ENCODE peak calls at places on chromosomes 7 and 10, in five cellular contexts. One of them, this sample, is unnamed.

GRCh38 chr7:30731619-30732018 is 20.3 kb upstream of the INMT start:
- DNase-seq in mucosa of descending colon: no peak
- DNase-seq in prostate gland: no peak
- DNase-seq in PC-3: no peak
- DNase-seq in aorta: no peak
- DNase-seq in this sample: no peak

GRCh38 chr7:131068604-131069021 is 259.1 kb upstream of the MKLN1 start:
- DNase-seq in mucosa of descending colon: no peak
- DNase-seq in prostate gland: no peak
- DNase-seq in PC-3: peak
- DNase-seq in aorta: no peak
- DNase-seq in this sample: no peak

GRCh38 chr7:81402227-81402626 is 367.6 kb downstream of the HGF start:
- DNase-seq in mucosa of descending colon: no peak
- DNase-seq in prostate gland: no peak
- DNase-seq in PC-3: no peak
- DNase-seq in aorta: no peak
- DNase-seq in this sample: no peak

GRCh38 chr10:62175256-62175655 is 93.4 kb downstream of the RTKN2 start:
- DNase-seq in mucosa of descending colon: no peak
- DNase-seq in prostate gland: no peak
- DNase-seq in PC-3: no peak
- DNase-seq in aorta: no peak
- DNase-seq in this sample: no peak

GRCh38 chr10:47166405-47166777 is 133.6 kb upstream of the GDF10 start:
- DNase-seq in mucosa of descending colon: no peak
- DNase-seq in prostate gland: no peak
- DNase-seq in PC-3: no peak
- DNase-seq in aorta: no peak
- DNase-seq in this sample: no peak

GRCh38 chr10:114879541-114880158 is 58.1 kb downstream of the FHIP2A start:
- DNase-seq in mucosa of descending colon: no peak
- DNase-seq in prostate gland: no peak
- DNase-seq in PC-3: peak
- DNase-seq in aorta: peak
- DNase-seq in this sample: peak

GRCh38 chr7:143396625-143397556 is 11.8 kb downstream of the EPHA1 start:
- DNase-seq in mucosa of descending colon: no peak
- DNase-seq in prostate gland: no peak
- DNase-seq in PC-3: no peak
- DNase-seq in aorta: no peak
- DNase-seq in this sample: no peak

GRCh38 chr10:34492081-34492480 is 323.0 kb downstream of the PARD3 start:
- DNase-seq in mucosa of descending colon: no peak
- DNase-seq in prostate gland: no peak
- DNase-seq in PC-3: peak
- DNase-seq in aorta: no peak
- DNase-seq in this sample: no peak

GRCh38 chr10:32955299-32955772 is 2.7 kb downstream of the ITGB1 start:
- DNase-seq in mucosa of descending colon: no peak
- DNase-seq in prostate gland: no peak
- DNase-seq in PC-3: peak
- DNase-seq in aorta: no peak
- DNase-seq in this sample: no peak

GRCh38 chr7:36994456-36995112 is 270.3 kb upstream of the AOAH start:
- DNase-seq in mucosa of descending colon: no peak
- DNase-seq in prostate gland: no peak
- DNase-seq in PC-3: no peak
- DNase-seq in aorta: no peak
- DNase-seq in this sample: no peak

GRCh38 chr10:104309980-104310978 is 28.0 kb downstream of the ITPRIP start:
- DNase-seq in mucosa of descending colon: no peak
- DNase-seq in prostate gland: peak
- DNase-seq in PC-3: peak
- DNase-seq in aorta: peak
- DNase-seq in this sample: no peak

GRCh38 chr7:118288098-118288497 is 63.6 kb downstream of the ANKRD7 start:
- DNase-seq in mucosa of descending colon: no peak
- DNase-seq in prostate gland: no peak
- DNase-seq in PC-3: no peak
- DNase-seq in aorta: no peak
- DNase-seq in this sample: peak

GRCh38 chr10:60414111-60414510 is 24.4 kb upstream of the ANK3 start:
- DNase-seq in mucosa of descending colon: no peak
- DNase-seq in prostate gland: no peak
- DNase-seq in PC-3: peak
- DNase-seq in aorta: no peak
- DNase-seq in this sample: no peak

GRCh38 chr7:128005759-128006159 is 25.5 kb downstream of the LRRC4 start:
- DNase-seq in mucosa of descending colon: no peak
- DNase-seq in prostate gland: no peak
- DNase-seq in PC-3: no peak
- DNase-seq in aorta: no peak
- DNase-seq in this sample: no peak

GRCh38 chr7:120170849-120171248 is 102.1 kb upstream of the KCND2 start:
- DNase-seq in mucosa of descending colon: no peak
- DNase-seq in prostate gland: no peak
- DNase-seq in PC-3: peak
- DNase-seq in aorta: no peak
- DNase-seq in this sample: no peak

GRCh38 chr7:99244942-99245341 is 27.7 kb upstream of the MYH16 start:
- DNase-seq in mucosa of descending colon: no peak
- DNase-seq in prostate gland: no peak
- DNase-seq in PC-3: peak
- DNase-seq in aorta: no peak
- DNase-seq in this sample: no peak

GRCh38 chr10:96334888-96335526 is 23.8 kb downstream of the OPALIN start:
- DNase-seq in mucosa of descending colon: no peak
- DNase-seq in prostate gland: peak
- DNase-seq in PC-3: peak
- DNase-seq in aorta: no peak
- DNase-seq in this sample: no peak

GRCh38 chr10:30705086-30705624 is 75.6 kb upstream of the LYZL2 start:
- DNase-seq in mucosa of descending colon: no peak
- DNase-seq in prostate gland: no peak
- DNase-seq in PC-3: no peak
- DNase-seq in aorta: no peak
- DNase-seq in this sample: peak

GRCh38 chr7:138001529-138002095 is at the start of gene CREB3L2:
- DNase-seq in mucosa of descending colon: peak
- DNase-seq in prostate gland: peak
- DNase-seq in PC-3: peak
- DNase-seq in aorta: peak
- DNase-seq in this sample: no peak

GRCh38 chr7:144941127-144941526 is 105.3 kb upstream of the TPK1 start:
- DNase-seq in mucosa of descending colon: no peak
- DNase-seq in prostate gland: no peak
- DNase-seq in PC-3: no peak
- DNase-seq in aorta: no peak
- DNase-seq in this sample: no peak

GRCh38 chr7:66768865-66769832 is 28.6 kb downstream of the RABGEF1 start:
- DNase-seq in mucosa of descending colon: no peak
- DNase-seq in prostate gland: no peak
- DNase-seq in PC-3: no peak
- DNase-seq in aorta: no peak
- DNase-seq in this sample: no peak

GRCh38 chr10:79239930-79240713 is 107.1 kb upstream of the PPIF start:
- DNase-seq in mucosa of descending colon: no peak
- DNase-seq in prostate gland: no peak
- DNase-seq in PC-3: no peak
- DNase-seq in aorta: no peak
- DNase-seq in this sample: no peak

GRCh38 chr7:30921540-30921930 is 9.9 kb downstream of the AQP1 start:
- DNase-seq in mucosa of descending colon: peak
- DNase-seq in prostate gland: no peak
- DNase-seq in PC-3: no peak
- DNase-seq in aorta: no peak
- DNase-seq in this sample: no peak

GRCh38 chr7:123675092-123675473 is 19.4 kb downstream of the LMOD2 start:
- DNase-seq in mucosa of descending colon: no peak
- DNase-seq in prostate gland: no peak
- DNase-seq in PC-3: no peak
- DNase-seq in aorta: no peak
- DNase-seq in this sample: no peak

GRCh38 chr7:54747234-54747633 is 11.8 kb downstream of the SEC61G start:
- DNase-seq in mucosa of descending colon: no peak
- DNase-seq in prostate gland: no peak
- DNase-seq in PC-3: no peak
- DNase-seq in aorta: no peak
- DNase-seq in this sample: no peak

GRCh38 chr10:69958232-69958902 is 94.3 kb upstream of the MACROH2A2 start:
- DNase-seq in mucosa of descending colon: no peak
- DNase-seq in prostate gland: no peak
- DNase-seq in PC-3: peak
- DNase-seq in aorta: no peak
- DNase-seq in this sample: peak

GRCh38 chr10:80197972-80198591 is 7.3 kb downstream of the ANXA11 start:
- DNase-seq in mucosa of descending colon: peak
- DNase-seq in prostate gland: no peak
- DNase-seq in PC-3: no peak
- DNase-seq in aorta: peak
- DNase-seq in this sample: peak

GRCh38 chr7:46032936-46033335 is 111.9 kb upstream of the IGFBP3 start:
- DNase-seq in mucosa of descending colon: no peak
- DNase-seq in prostate gland: no peak
- DNase-seq in PC-3: peak
- DNase-seq in aorta: no peak
- DNase-seq in this sample: no peak

GRCh38 chr10:124604214-124605000 is 139.8 kb downstream of the FAM53B start:
- DNase-seq in mucosa of descending colon: peak
- DNase-seq in prostate gland: no peak
- DNase-seq in PC-3: no peak
- DNase-seq in aorta: no peak
- DNase-seq in this sample: no peak

DNA sequence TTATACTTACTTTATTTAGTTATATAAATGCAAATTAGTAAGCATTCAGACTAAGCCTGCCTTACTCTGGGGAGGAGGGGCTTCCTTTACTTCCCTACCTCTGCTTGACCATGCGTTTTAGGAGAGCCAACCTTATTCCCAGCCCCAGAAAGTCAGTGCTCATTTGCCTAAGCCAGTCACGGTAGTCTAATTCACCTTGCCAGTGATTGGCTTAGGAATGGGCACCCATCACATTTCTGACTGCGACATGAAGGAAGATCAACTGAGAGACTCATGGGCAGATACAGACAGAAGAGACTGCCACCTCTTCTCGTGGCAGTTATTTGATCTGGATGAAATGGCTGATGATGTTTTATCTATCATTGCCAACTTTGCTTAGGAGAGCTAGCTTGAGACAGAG is 29.5 kb downstream of the RPA3 start:
- DNase-seq in mucosa of descending colon: no peak
- DNase-seq in prostate gland: no peak
- DNase-seq in PC-3: no peak
- DNase-seq in aorta: no peak
- DNase-seq in this sample: no peak
- H3K4me3 ChIP-seq in mucosa of descending colon: no peak
- H3K4me3 ChIP-seq in prostate gland: no peak
- H3K4me3 ChIP-seq in PC-3: no peak
- H3K4me3 ChIP-seq in aorta: no peak
- H3K4me3 ChIP-seq in this sample: no peak

GRCh38 chr7:7971308-7972040 is 2.9 kb downstream of the GLCCI1 start:
- DNase-seq in mucosa of descending colon: no peak
- DNase-seq in prostate gland: no peak
- DNase-seq in PC-3: no peak
- DNase-seq in aorta: no peak
- DNase-seq in this sample: no peak
- H3K4me3 ChIP-seq in mucosa of descending colon: no peak
- H3K4me3 ChIP-seq in prostate gland: no peak
- H3K4me3 ChIP-seq in PC-3: peak
- H3K4me3 ChIP-seq in aorta: peak
- H3K4me3 ChIP-seq in this sample: no peak

GRCh38 chr7:133563196-133563707 is 310.4 kb downstream of the EXOC4 start:
- DNase-seq in mucosa of descending colon: no peak
- DNase-seq in prostate gland: no peak
- DNase-seq in PC-3: no peak
- DNase-seq in aorta: no peak
- DNase-seq in this sample: no peak
- H3K4me3 ChIP-seq in mucosa of descending colon: no peak
- H3K4me3 ChIP-seq in prostate gland: no peak
- H3K4me3 ChIP-seq in PC-3: no peak
- H3K4me3 ChIP-seq in aorta: no peak
- H3K4me3 ChIP-seq in this sample: no peak

GRCh38 chr10:5600908-5601307 is 65.5 kb downstream of the ASB13 start:
- DNase-seq in mucosa of descending colon: no peak
- DNase-seq in prostate gland: no peak
- DNase-seq in PC-3: no peak
- DNase-seq in aorta: peak
- DNase-seq in this sample: no peak

GRCh38 chr10:5598085-5598690 is 68.2 kb downstream of the ASB13 start:
- DNase-seq in mucosa of descending colon: no peak
- DNase-seq in prostate gland: no peak
- DNase-seq in PC-3: no peak
- DNase-seq in aorta: no peak
- DNase-seq in this sample: no peak

GRCh38 chr10:5596611-5597341 is 69.6 kb downstream of the ASB13 start:
- DNase-seq in mucosa of descending colon: peak
- DNase-seq in prostate gland: no peak
- DNase-seq in PC-3: peak
- DNase-seq in aorta: peak
- DNase-seq in this sample: no peak

GRCh38 chr10:5601826-5602225 is 64.6 kb downstream of the ASB13 start:
- DNase-seq in mucosa of descending colon: no peak
- DNase-seq in prostate gland: no peak
- DNase-seq in PC-3: no peak
- DNase-seq in aorta: peak
- DNase-seq in this sample: no peak

DNA sequence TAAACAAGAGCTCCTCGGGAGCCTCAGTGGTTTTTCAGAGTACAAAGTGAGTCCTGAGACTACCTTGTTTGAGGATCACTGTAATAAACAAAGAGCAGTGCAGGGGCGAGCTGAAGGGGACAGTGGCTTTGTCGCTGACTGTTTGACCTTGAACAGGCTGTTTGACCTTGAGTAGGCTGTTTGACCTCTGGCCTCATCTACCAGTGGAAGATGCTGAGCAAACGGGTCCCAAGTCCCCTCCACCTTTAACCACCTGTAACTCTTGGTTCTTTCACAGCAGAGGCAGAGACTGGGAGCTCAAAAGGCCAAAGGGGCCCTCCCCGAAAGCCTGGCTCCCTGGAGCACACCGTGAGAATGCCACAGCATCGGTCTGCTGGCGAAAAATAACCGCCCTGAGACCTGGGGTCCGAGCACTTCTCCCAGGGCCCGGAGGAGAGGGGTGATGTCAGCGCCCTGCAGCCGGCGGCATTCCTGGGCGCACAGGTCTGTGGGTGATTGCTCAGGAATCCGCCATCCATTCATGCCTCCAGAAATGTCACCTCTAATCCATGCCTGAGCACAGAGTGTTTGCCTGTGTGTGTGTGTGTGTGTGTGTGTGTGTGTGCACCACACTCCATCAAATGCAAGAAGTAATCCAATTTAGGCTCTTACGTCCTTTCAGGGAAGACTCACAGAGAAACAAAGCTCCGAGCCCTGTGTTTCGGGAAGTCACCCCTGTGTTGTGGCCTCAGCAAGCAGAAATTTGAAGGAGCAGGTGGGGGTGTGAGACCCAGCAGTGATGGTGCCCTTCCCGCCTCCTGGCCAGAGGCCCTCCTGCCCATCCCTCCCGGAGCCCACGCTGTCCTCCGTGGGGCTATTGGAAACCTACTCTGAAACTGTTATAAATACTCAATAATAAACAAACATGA is 66.5 kb downstream of the ASB13 start:
- DNase-seq in mucosa of descending colon: peak
- DNase-seq in prostate gland: no peak
- DNase-seq in PC-3: no peak
- DNase-seq in aorta: peak
- DNase-seq in this sample: no peak
- H3K4me3 ChIP-seq in mucosa of descending colon: no peak
- H3K4me3 ChIP-seq in prostate gland: no peak
- H3K4me3 ChIP-seq in PC-3: no peak
- H3K4me3 ChIP-seq in aorta: no peak
- H3K4me3 ChIP-seq in this sample: no peak